ENCODE peak calls at places on chromosomes 5 and 9, in seven cellular contexts. Q, N, S, R, T, C and O are unnamed samples.

GRCh38 chr5:43294226-43294625 is 19.0 kb downstream of the HMGCS1 start:
- DNase-seq in Q (peak), N (no peak), T (no peak), S (no peak), R (no peak), C (no peak), O (no peak)

GRCh38 chr9:108444400-108445358 is 411.1 kb downstream of the ACTL7B start:
- DNase-seq in T (peak), Q (peak), R (no peak), C (peak), S (peak), N (no peak), O (no peak)

GRCh38 chr5:178434851-178435250 is 155.3 kb downstream of the COL23A1 start:
- DNase-seq in S (no peak), T (peak), N (no peak), C (no peak), R (no peak), Q (no peak), O (no peak)

GRCh38 chr9:110835859-110836271 is 167.3 kb downstream of the MUSK start:
- DNase-seq in R (no peak), C (peak), T (no peak), Q (peak), S (peak), N (no peak), O (no peak)

GRCh38 chr5:125065114-125065513 is 318.7 kb upstream of the ZNF608 start:
- DNase-seq in Q (no peak), C (no peak), S (no peak), R (no peak), T (peak), N (no peak), O (no peak)

GRCh38 chr9:131228988-131229387 is 47.3 kb downstream of the FAM78A start:
- DNase-seq in C (no peak), Q (no peak), T (no peak), R (no peak), N (no peak), S (no peak), O (no peak)

GRCh38 chr5:82408033-82408432 is 129.9 kb upstream of the RPS23 start:
- DNase-seq in Q (no peak), R (no peak), N (no peak), S (no peak), C (no peak), T (no peak), O (no peak)

GRCh38 chr5:147483961-147484707 is 25.7 kb downstream of the DPYSL3 start:
- DNase-seq in R (no peak), T (no peak), S (peak), Q (peak), N (no peak), C (peak), O (no peak)

GRCh38 chr5:81577091-81577490 is 173.8 kb downstream of the SSBP2 start:
- DNase-seq in R (no peak), S (no peak), N (no peak), C (no peak), T (no peak), Q (no peak), O (no peak)

GRCh38 chr5:137575847-137576246 is 76.7 kb upstream of the SPOCK1 start:
- DNase-seq in R (no peak), S (no peak), N (no peak), Q (peak), C (peak), T (no peak), O (no peak)